ENCODE peak calls at places on chromosome 14, in ten cellular contexts. O, K, I, T, P, C, E, M, G and J are unnamed samples.

GRCh38 chr14:101010293-101010692 is 106.8 kb upstream of the RTL1 start:
- DNase-seq in O (no peak), K (no peak), I (no peak), T (no peak), P (no peak), C (no peak), E (no peak), M (no peak), G (no peak), J (no peak)

GRCh38 chr14:69532561-69533335 is 41.9 kb downstream of the CCDC177 start:
- DNase-seq in O (no peak), K (peak; percentile 18), I (no peak), T (no peak), P (no peak), C (no peak), E (no peak), M (peak; percentile 14), G (no peak), J (no peak)

GRCh38 chr14:68466491-68466977 is 326.3 kb downstream of the ZFP36L1 start:
- DNase-seq in O (no peak), K (peak; percentile 57), I (peak; percentile 98), T (no peak), P (no peak), C (no peak), E (peak; percentile 95), M (no peak), G (no peak), J (no peak)

GRCh38 chr14:50064993-50065392 is 51.4 kb downstream of the VCPKMT start:
- DNase-seq in O (no peak), K (no peak), I (peak; percentile 26), T (no peak), P (peak; percentile 64), C (no peak), E (no peak), M (peak; percentile 68), G (no peak), J (no peak)

GRCh38 chr14:100546051-100546443 is 41.2 kb downstream of the BEGAIN start:
- DNase-seq in O (no peak), K (no peak), I (no peak), T (no peak), P (no peak), C (no peak), E (no peak), M (no peak), G (peak; percentile 88), J (peak; percentile 35)

GRCh38 chr14:20684662-20685456 is 499 bp downstream of the RNASE4 start:
- DNase-seq in O (peak; percentile 43), K (peak; percentile 43), I (peak; percentile 70), T (peak; percentile 60), P (peak; percentile 58), C (no peak), E (peak; percentile 83), M (peak; percentile 55), G (no peak), J (no peak)

GRCh38 chr14:71247106-71247505 is 339.8 kb downstream of the PCNX1 start:
- DNase-seq in O (no peak), K (no peak), I (peak; percentile 32), T (no peak), P (no peak), C (no peak), E (no peak), M (no peak), G (no peak), J (no peak)

GRCh38 chr14:75459099-75459741 is 31.4 kb downstream of the JDP2 start:
- DNase-seq in O (peak; percentile 76), K (no peak), I (no peak), T (no peak), P (peak; percentile 91), C (no peak), E (peak; percentile 19), M (peak; percentile 76), G (no peak), J (peak; percentile 62)

GRCh38 chr14:34023824-34024767 is 73.2 kb upstream of the EGLN3 start:
- DNase-seq in O (no peak), K (peak; percentile 42), I (no peak), T (no peak), P (no peak), C (peak; percentile 12), E (no peak), M (peak; percentile 30), G (no peak), J (no peak)

GRCh38 chr14:89185919-89186849 is 230.8 kb downstream of the FOXN3 start:
- DNase-seq in O (no peak), K (peak; percentile 68), I (peak; percentile 84), T (no peak), P (no peak), C (peak; percentile 41), E (peak; percentile 3), M (no peak), G (no peak), J (no peak)

GRCh38 chr14:92440345-92441003 is 73.1 kb upstream of the RIN3 start:
- DNase-seq in O (no peak), K (no peak), I (no peak), T (no peak), P (no peak), C (no peak), E (no peak), M (no peak), G (no peak), J (no peak)

GRCh38 chr14:89025581-89026236 is 201.3 kb downstream of the TTC8 start:
- DNase-seq in O (peak; percentile 52), K (no peak), I (no peak), T (no peak), P (no peak), C (no peak), E (no peak), M (no peak), G (no peak), J (no peak)

GRCh38 chr14:100767788-100768536 is 41.3 kb downstream of the DLK1 start:
- DNase-seq in O (no peak), K (no peak), I (no peak), T (no peak), P (no peak), C (no peak), E (no peak), M (no peak), G (no peak), J (no peak)

GRCh38 chr14:21215130-21215878 is 53.9 kb downstream of the HNRNPC start:
- DNase-seq in O (no peak), K (no peak), I (no peak), T (no peak), P (no peak), C (no peak), E (no peak), M (no peak), G (no peak), J (no peak)

GRCh38 chr14:45199246-45199645 is 53.8 kb downstream of the MIS18BP1 start:
- DNase-seq in O (no peak), K (no peak), I (peak; percentile 92), T (no peak), P (no peak), C (no peak), E (no peak), M (no peak), G (no peak), J (no peak)

GRCh38 chr14:22715890-22716289 is 50.6 kb upstream of the OXA1L start:
- DNase-seq in O (no peak), K (no peak), I (no peak), T (no peak), P (no peak), C (no peak), E (no peak), M (no peak), G (no peak), J (no peak)

GRCh38 chr14:37340353-37340752 is 142.6 kb downstream of the MIPOL1 start:
- DNase-seq in O (no peak), K (no peak), I (no peak), T (no peak), P (no peak), C (no peak), E (peak; percentile 28), M (no peak), G (no peak), J (no peak)
- TF ChIP-seq CTCF in O (no peak), K (peak; percentile 3), I (no peak), T (no peak), P (no peak), C (no peak), E (no peak), M (no peak), G (peak; percentile 23), J (no peak)

GRCh38 chr14:102796661-102797190 is 19.5 kb downstream of the TRAF3 start:
- DNase-seq in O (no peak), K (no peak), I (no peak), T (no peak), P (no peak), C (no peak), E (no peak), M (no peak), G (no peak), J (no peak)
- H3K27ac ChIP-seq in O (no peak overlapping the region), K (peak overlapping the region; percentile 94), I (no peak overlapping the region), T (no peak overlapping the region), P (no peak overlapping the region), C (no peak overlapping the region), E (no peak overlapping the region), M (no peak overlapping the region), G (no peak overlapping the region), J (no peak overlapping the region)

GRCh38 chr14:96039633-96040311 is 610 bp downstream of the C14orf132 start:
- DNase-seq in O (no peak), K (peak; percentile 38), I (peak; percentile 27), T (peak; percentile 39), P (no peak), C (peak; percentile 67), E (peak; percentile 18), M (no peak), G (no peak), J (no peak)
- TF ChIP-seq CTCF in O (no peak), K (peak; percentile 21), I (peak; percentile 7), T (no peak), P (no peak), C (peak; percentile 28), E (peak; percentile 31), M (no peak), G (no peak), J (no peak)

GRCh38 chr14:103346286-103346685 is 12.2 kb downstream of the EIF5 start:
- DNase-seq in O (no peak), K (no peak), I (no peak), T (no peak), P (no peak), C (no peak), E (no peak), M (no peak), G (no peak), J (no peak)
- H3K27ac ChIP-seq in O (no peak overlapping the region), K (no peak overlapping the region), I (no peak overlapping the region), T (no peak overlapping the region), P (no peak overlapping the region), C (peak overlapping the region; percentile 14), E (no peak overlapping the region), M (no peak overlapping the region), G (no peak overlapping the region), J (no peak overlapping the region)